ENCODE peak calls at places on chromosomes 2 and 18, in six cellular contexts. One of them, this sample, is unnamed.

GRCh38 chr2:10646153-10646552 is 43.6 kb downstream of the NOL10 start:
- DNase-seq in fibroblast of the aortic adventitia: no peak
- DNase-seq in HTR-8/SVneo: peak; percentile 9
- DNase-seq in upper lobe of right lung: no peak
- DNase-seq in astrocyte of the spinal cord: peak; percentile 20
- DNase-seq in GM03348: no peak
- DNase-seq in this sample: no peak

GRCh38 chr2:55408946-55409868 is 10.4 kb downstream of the CCDC88A start:
- DNase-seq in fibroblast of the aortic adventitia: peak; percentile 35
- DNase-seq in HTR-8/SVneo: no peak
- DNase-seq in upper lobe of right lung: no peak
- DNase-seq in astrocyte of the spinal cord: peak; percentile 47
- DNase-seq in GM03348: peak; percentile 27
- DNase-seq in this sample: no peak

GRCh38 chr18:77088977-77089795 is 43.4 kb downstream of the MBP start:
- DNase-seq in fibroblast of the aortic adventitia: no peak
- DNase-seq in HTR-8/SVneo: no peak
- DNase-seq in upper lobe of right lung: peak; percentile 81
- DNase-seq in astrocyte of the spinal cord: no peak
- DNase-seq in GM03348: no peak
- DNase-seq in this sample: no peak

GRCh38 chr18:49168281-49168680 is 217.5 kb upstream of the SMAD7 start:
- DNase-seq in fibroblast of the aortic adventitia: peak; percentile 14
- DNase-seq in HTR-8/SVneo: no peak
- DNase-seq in upper lobe of right lung: no peak
- DNase-seq in astrocyte of the spinal cord: no peak
- DNase-seq in GM03348: no peak
- DNase-seq in this sample: no peak

GRCh38 chr2:140667203-140667602 is 1463.6 kb downstream of the LRP1B start:
- DNase-seq in fibroblast of the aortic adventitia: no peak
- DNase-seq in HTR-8/SVneo: no peak
- DNase-seq in upper lobe of right lung: no peak
- DNase-seq in astrocyte of the spinal cord: no peak
- DNase-seq in GM03348: no peak
- DNase-seq in this sample: no peak

GRCh38 chr2:217075225-217075802 is 215.4 kb upstream of the TNP1 start:
- DNase-seq in fibroblast of the aortic adventitia: peak; percentile 51
- DNase-seq in HTR-8/SVneo: no peak
- DNase-seq in upper lobe of right lung: no peak
- DNase-seq in astrocyte of the spinal cord: peak; percentile 55
- DNase-seq in GM03348: peak; percentile 40
- DNase-seq in this sample: no peak

GRCh38 chr2:238747114-238747513 is 100.8 kb upstream of the TWIST2 start:
- DNase-seq in fibroblast of the aortic adventitia: no peak
- DNase-seq in HTR-8/SVneo: no peak
- DNase-seq in upper lobe of right lung: no peak
- DNase-seq in astrocyte of the spinal cord: no peak
- DNase-seq in GM03348: no peak
- DNase-seq in this sample: no peak

GRCh38 chr18:45748531-45748930 is 24.6 kb downstream of the SLC14A1 start:
- DNase-seq in fibroblast of the aortic adventitia: peak; percentile 37
- DNase-seq in HTR-8/SVneo: no peak
- DNase-seq in upper lobe of right lung: no peak
- DNase-seq in astrocyte of the spinal cord: no peak
- DNase-seq in GM03348: no peak
- DNase-seq in this sample: no peak

GRCh38 chr2:10091182-10091932 is 11.1 kb upstream of the CYS1 start:
- DNase-seq in fibroblast of the aortic adventitia: no peak
- DNase-seq in HTR-8/SVneo: no peak
- DNase-seq in upper lobe of right lung: peak; percentile 69
- DNase-seq in astrocyte of the spinal cord: no peak
- DNase-seq in GM03348: no peak
- DNase-seq in this sample: no peak

GRCh38 chr2:96537066-96537733 is 648 bp downstream of the ARID5A start:
- DNase-seq in fibroblast of the aortic adventitia: peak; percentile 42
- DNase-seq in HTR-8/SVneo: peak; percentile 59
- DNase-seq in upper lobe of right lung: peak; percentile 92
- DNase-seq in astrocyte of the spinal cord: peak; percentile 66
- DNase-seq in GM03348: peak; percentile 69
- DNase-seq in this sample: peak; percentile 90

GRCh38 chr2:158755738-158756137 is 39.4 kb upstream of the DAPL1 start:
- DNase-seq in fibroblast of the aortic adventitia: no peak
- DNase-seq in HTR-8/SVneo: no peak
- DNase-seq in upper lobe of right lung: no peak
- DNase-seq in astrocyte of the spinal cord: no peak
- DNase-seq in GM03348: no peak
- DNase-seq in this sample: no peak

GRCh38 chr2:8149985-8150547 is 531.8 kb upstream of the ID2 start:
- DNase-seq in fibroblast of the aortic adventitia: no peak
- DNase-seq in HTR-8/SVneo: no peak
- DNase-seq in upper lobe of right lung: no peak
- DNase-seq in astrocyte of the spinal cord: peak; percentile 44
- DNase-seq in GM03348: peak; percentile 44
- DNase-seq in this sample: no peak

GRCh38 chr2:8258406-8258805 is 423.4 kb upstream of the ID2 start:
- DNase-seq in fibroblast of the aortic adventitia: no peak
- DNase-seq in HTR-8/SVneo: no peak
- DNase-seq in upper lobe of right lung: no peak
- DNase-seq in astrocyte of the spinal cord: no peak
- DNase-seq in GM03348: no peak
- DNase-seq in this sample: no peak

GRCh38 chr2:36482576-36483214 is 115.3 kb downstream of the FEZ2 start:
- DNase-seq in fibroblast of the aortic adventitia: no peak
- DNase-seq in HTR-8/SVneo: no peak
- DNase-seq in upper lobe of right lung: no peak
- DNase-seq in astrocyte of the spinal cord: peak; percentile 76
- DNase-seq in GM03348: no peak
- DNase-seq in this sample: no peak

GRCh38 chr18:74190086-74190485 is 41.8 kb downstream of the TIMM21 start:
- DNase-seq in fibroblast of the aortic adventitia: peak; percentile 36
- DNase-seq in HTR-8/SVneo: no peak
- DNase-seq in upper lobe of right lung: no peak
- DNase-seq in astrocyte of the spinal cord: peak; percentile 11
- DNase-seq in GM03348: no peak
- DNase-seq in this sample: no peak

GRCh38 chr2:227406177-227407031 is 18.7 kb upstream of the SCYGR1 start:
- DNase-seq in fibroblast of the aortic adventitia: peak; percentile 100
- DNase-seq in HTR-8/SVneo: peak; percentile 90
- DNase-seq in upper lobe of right lung: no peak
- DNase-seq in astrocyte of the spinal cord: peak; percentile 97
- DNase-seq in GM03348: peak; percentile 90
- DNase-seq in this sample: no peak